ENCODE peak calls at places on chromosomes 4 and X, in seven cellular contexts. V is fibroblast of lung; J is neural progenitor cell; U is transverse colon; T is CD8-positive, alpha-beta memory T cell; H is tibial artery; R is HL-60. P is an unnamed sample.

GRCh38 chr4:136283973-136284372 is 1248.3 kb downstream of the PCDH18 start:
- DNase-seq in V (no peak), J (no peak), U (no peak), T (no peak), H (no peak), R (no peak), P (no peak)

GRCh38 chr4:73067971-73068394 is 1.5 kb downstream of the COX18 start:
- DNase-seq in V (peak; percentile 18), J (no peak), U (no peak), T (no peak), H (no peak), R (no peak), P (no peak)

GRCh38 chrX:9767375-9767774 is 1.7 kb upstream of the GPR143 start:
- DNase-seq in V (no peak), J (no peak), U (no peak), T (no peak), H (no peak), R (no peak), P (no peak)

GRCh38 chrX:110219920-110220319 is 98.0 kb downstream of the AMMECR1 start:
- DNase-seq in V (peak; percentile 59), J (no peak), U (no peak), T (no peak), H (no peak), R (no peak), P (no peak)

GRCh38 chr4:84966382-84967291 is at the start of gene WDFY3:
- DNase-seq in V (peak; percentile 92), J (peak; percentile 92), U (peak; percentile 81), T (no peak), H (peak; percentile 89), R (peak; percentile 92), P (peak; percentile 87)

GRCh38 chr4:47809654-47810203 is 28.1 kb downstream of the CORIN start:
- DNase-seq in V (no peak), J (no peak), U (no peak), T (no peak), H (no peak), R (no peak), P (no peak)

GRCh38 chr4:82515705-82516104 is 46.1 kb downstream of the TMEM150C start:
- DNase-seq in V (peak; percentile 45), J (no peak), U (no peak), T (no peak), H (peak; percentile 36), R (no peak), P (peak; percentile 63)

GRCh38 chr4:81504685-81505598 is 33.2 kb upstream of the RASGEF1B start:
- DNase-seq in V (peak; percentile 13), J (no peak), U (peak; percentile 73), T (peak; percentile 45), H (peak; percentile 84), R (peak; percentile 51), P (peak; percentile 53)

GRCh38 chrX:63506320-63506719 is 155.2 kb upstream of the SPIN4 start:
- DNase-seq in V (peak; percentile 58), J (peak; percentile 31), U (no peak), T (no peak), H (no peak), R (no peak), P (no peak)

GRCh38 chr4:190020790-190021717 is 6.0 kb downstream of the FRG2 start:
- DNase-seq in V (peak; percentile 27), J (peak; percentile 83), U (peak; percentile 17), T (no peak), H (no peak), R (no peak), P (no peak)

GRCh38 chr4:893995-894705 is 38.0 kb downstream of the GAK start:
- DNase-seq in V (no peak), J (no peak), U (no peak), T (no peak), H (no peak), R (no peak), P (no peak)

GRCh38 chr4:129043523-129043922 is 49.8 kb downstream of the SCLT1 start:
- DNase-seq in V (peak; percentile 55), J (no peak), U (no peak), T (no peak), H (no peak), R (peak; percentile 7), P (no peak)

GRCh38 chrX:45843518-45843917 is 642.8 kb upstream of the DIPK2B start:
- DNase-seq in V (peak; percentile 28), J (no peak), U (no peak), T (no peak), H (no peak), R (peak; percentile 5), P (no peak)

GRCh38 chr4:186016796-186017195 is 52.2 kb upstream of the TLR3 start:
- DNase-seq in V (no peak), J (no peak), U (no peak), T (no peak), H (no peak), R (no peak), P (no peak)

GRCh38 chr4:118099106-118099505 is 64.8 kb downstream of the NDST3 start:
- DNase-seq in V (no peak), J (no peak), U (no peak), T (no peak), H (no peak), R (no peak), P (no peak)

GRCh38 chr4:165872443-165873297 is at the start of gene TLL1:
- DNase-seq in V (peak; percentile 6), J (peak; percentile 42), U (no peak), T (no peak), H (no peak), R (no peak), P (no peak)

GRCh38 chr4:136302566-136302965 is 1229.7 kb downstream of the PCDH18 start:
- DNase-seq in V (no peak), J (no peak), U (no peak), T (no peak), H (no peak), R (no peak), P (no peak)

GRCh38 chr4:183249854-183250253 is 70.2 kb downstream of the CLDN22 start:
- DNase-seq in V (peak; percentile 58), J (peak; percentile 52), U (peak; percentile 19), T (no peak), H (no peak), R (peak; percentile 23), P (no peak)

GRCh38 chr4:127741247-127741646 is 11.0 kb downstream of the SLC25A31 start:
- DNase-seq in V (no peak), J (no peak), U (no peak), T (no peak), H (no peak), R (no peak), P (no peak)

GRCh38 chrX:15350329-15350996 is 15.1 kb upstream of the PIGA start:
- DNase-seq in V (no peak), J (peak; percentile 75), U (no peak), T (no peak), H (no peak), R (no peak), P (no peak)

GRCh38 chr4:95114521-95114920 is 356.8 kb downstream of the BMPR1B start:
- DNase-seq in V (no peak), J (no peak), U (no peak), T (no peak), H (no peak), R (no peak), P (no peak)

GRCh38 chr4:36010531-36010930 is 233.8 kb downstream of the ARAP2 start:
- DNase-seq in V (no peak), J (no peak), U (no peak), T (no peak), H (no peak), R (no peak), P (no peak)

GRCh38 chr4:80321776-80322175 is 13.8 kb upstream of the CFAP299 start:
- DNase-seq in V (no peak), J (no peak), U (no peak), T (no peak), H (no peak), R (no peak), P (no peak)

GRCh38 chr4:165418116-165418515 is 39.3 kb downstream of the CPE start:
- DNase-seq in V (no peak), J (no peak), U (no peak), T (no peak), H (no peak), R (no peak), P (no peak)

GRCh38 chrX:154043003-154043402 is 23.3 kb upstream of the IRAK1 start:
- DNase-seq in V (peak; percentile 66), J (no peak), U (no peak), T (no peak), H (peak; percentile 48), R (peak; percentile 41), P (no peak)
- H3K27ac ChIP-seq in V (peak overlapping the region; percentile 54), J (no peak overlapping the region), U (peak overlapping the region; percentile 40), T (no peak overlapping the region), H (peak overlapping the region; percentile 50), R (peak overlapping the region; percentile 85), P (peak overlapping the region; percentile 19)

GRCh38 chr4:7862561-7863200 is 77.0 kb downstream of the AFAP1 start:
- DNase-seq in V (peak; percentile 39), J (peak; percentile 56), U (no peak), T (no peak), H (no peak), R (no peak), P (no peak)
- H3K27ac ChIP-seq in V (no peak overlapping the region), J (peak overlapping the region; percentile 16), U (no peak overlapping the region), T (no peak overlapping the region), H (no peak overlapping the region), R (no peak overlapping the region), P (no peak overlapping the region)

GRCh38 chrX:87895421-87895820 is 377.8 kb downstream of the KLHL4 start:
- DNase-seq in V (no peak), J (no peak), U (no peak), T (no peak), H (no peak), R (no peak), P (no peak)

GRCh38 chrX:87896057-87896456 is 378.5 kb downstream of the KLHL4 start:
- DNase-seq in V (no peak), J (no peak), U (no peak), T (no peak), H (no peak), R (no peak), P (no peak)

GRCh38 chrX:87890437-87890836 is 372.8 kb downstream of the KLHL4 start:
- DNase-seq in V (no peak), J (no peak), U (no peak), T (no peak), H (no peak), R (no peak), P (no peak)
- H3K27ac ChIP-seq in V (no peak overlapping the region), J (no peak overlapping the region), U (no peak overlapping the region), T (no peak overlapping the region), H (no peak overlapping the region), R (no peak overlapping the region), P (no peak overlapping the region)

GRCh38 chr4:71026086-71026485 is 32.6 kb downstream of the DCK start:
- DNase-seq in V (peak; percentile 80), J (no peak), U (no peak), T (no peak), H (no peak), R (no peak), P (no peak)
- H3K27ac ChIP-seq in V (no peak overlapping the region), J (no peak overlapping the region), U (no peak overlapping the region), T (no peak overlapping the region), H (no peak overlapping the region), R (no peak overlapping the region), P (no peak overlapping the region)

P was measured in caudate nucleus.